ENCODE peak calls at places on chromosomes 7 and 10, in nine cellular contexts. I is Calu3, S is right atrium auricular region, L is lower lobe of right lung, N is choroid plexus epithelial cell, X is body of pancreas, P is progenitor cell of endocrine pancreas, Y is HFF-Myc, G is left ventricle myocardium inferior. T is an unnamed sample.

GRCh38 chr7:105648561-105649401 is 67.5 kb upstream of the EFCAB10 start:
- DNase-seq in I (peak), S (no peak), L (no peak), N (no peak), X (peak), P (no peak), Y (no peak), G (no peak), T (no peak)

GRCh38 chr7:157498690-157499089 is 161.9 kb downstream of the DNAJB6 start:
- DNase-seq in I (no peak), S (no peak), L (no peak), N (no peak), X (no peak), P (no peak), Y (no peak), G (no peak), T (no peak)

GRCh38 chr10:12513775-12514663 is 164.7 kb downstream of the CAMK1D start:
- DNase-seq in I (no peak), S (peak), L (no peak), N (no peak), X (no peak), P (no peak), Y (no peak), G (no peak), T (no peak)

GRCh38 chr7:44067064-44067951 is 1.9 kb upstream of the PGAM2 start:
- DNase-seq in I (no peak), S (no peak), L (peak), N (no peak), X (no peak), P (no peak), Y (no peak), G (no peak), T (no peak)

GRCh38 chr7:45036801-45037200 is 36.8 kb downstream of the CCM2 start:
- DNase-seq in I (no peak), S (no peak), L (no peak), N (no peak), X (no peak), P (no peak), Y (no peak), G (no peak), T (no peak)

GRCh38 chr10:79445708-79446450 is 455 bp upstream of the ZCCHC24 start:
- DNase-seq in I (peak), S (peak), L (peak), N (peak), X (peak), P (peak), Y (peak), G (peak), T (peak)

GRCh38 chr10:95783741-95784140 is 27.8 kb downstream of the ENTPD1 start:
- DNase-seq in I (no peak), S (no peak), L (no peak), N (no peak), X (no peak), P (no peak), Y (no peak), G (no peak), T (no peak)

GRCh38 chr7:100540073-100540723 is 1.2 kb downstream of the AGFG2 start:
- DNase-seq in I (peak), S (no peak), L (no peak), N (no peak), X (peak), P (no peak), Y (no peak), G (no peak), T (no peak)

GRCh38 chr10:63414481-63415260 is 51.1 kb downstream of the JMJD1C start:
- DNase-seq in I (no peak), S (no peak), L (no peak), N (peak), X (no peak), P (no peak), Y (peak), G (no peak), T (no peak)

GRCh38 chr7:121235221-121235620 is 93.6 kb upstream of the WNT16 start:
- DNase-seq in I (no peak), S (no peak), L (no peak), N (no peak), X (no peak), P (no peak), Y (no peak), G (no peak), T (no peak)

GRCh38 chr7:139626817-139627216 is 103.3 kb downstream of the CLEC2L start:
- DNase-seq in I (no peak), S (no peak), L (no peak), N (no peak), X (no peak), P (no peak), Y (no peak), G (no peak), T (no peak)

GRCh38 chr7:70353310-70353947 is 755.2 kb downstream of the AUTS2 start:
- DNase-seq in I (no peak), S (no peak), L (no peak), N (no peak), X (no peak), P (no peak), Y (no peak), G (no peak), T (no peak)

GRCh38 chr7:81260152-81260551 is 341.3 kb upstream of the SEMA3C start:
- DNase-seq in I (no peak), S (no peak), L (no peak), N (peak), X (no peak), P (no peak), Y (no peak), G (no peak), T (no peak)

GRCh38 chr7:44581426-44581906 is 565 bp downstream of the TMED4 start:
- DNase-seq in I (no peak), S (no peak), L (no peak), N (no peak), X (peak), P (no peak), Y (no peak), G (no peak), T (no peak)

GRCh38 chr10:29140151-29140550 is 148.7 kb upstream of the LYZL1 start:
- DNase-seq in I (no peak), S (no peak), L (no peak), N (no peak), X (no peak), P (no peak), Y (no peak), G (no peak), T (no peak)

GRCh38 chr10:29141761-29142160 is 147.1 kb upstream of the LYZL1 start:
- DNase-seq in I (peak), S (no peak), L (no peak), N (no peak), X (peak), P (no peak), Y (no peak), G (no peak), T (no peak)

GRCh38 chr10:29140991-29141390 is 147.9 kb upstream of the LYZL1 start:
- DNase-seq in I (no peak), S (no peak), L (no peak), N (peak), X (no peak), P (no peak), Y (no peak), G (no peak), T (no peak)

GRCh38 chr10:29144126-29144525 is 144.7 kb upstream of the LYZL1 start:
- DNase-seq in I (no peak), S (no peak), L (no peak), N (peak), X (no peak), P (no peak), Y (no peak), G (no peak), T (no peak)

DNA sequence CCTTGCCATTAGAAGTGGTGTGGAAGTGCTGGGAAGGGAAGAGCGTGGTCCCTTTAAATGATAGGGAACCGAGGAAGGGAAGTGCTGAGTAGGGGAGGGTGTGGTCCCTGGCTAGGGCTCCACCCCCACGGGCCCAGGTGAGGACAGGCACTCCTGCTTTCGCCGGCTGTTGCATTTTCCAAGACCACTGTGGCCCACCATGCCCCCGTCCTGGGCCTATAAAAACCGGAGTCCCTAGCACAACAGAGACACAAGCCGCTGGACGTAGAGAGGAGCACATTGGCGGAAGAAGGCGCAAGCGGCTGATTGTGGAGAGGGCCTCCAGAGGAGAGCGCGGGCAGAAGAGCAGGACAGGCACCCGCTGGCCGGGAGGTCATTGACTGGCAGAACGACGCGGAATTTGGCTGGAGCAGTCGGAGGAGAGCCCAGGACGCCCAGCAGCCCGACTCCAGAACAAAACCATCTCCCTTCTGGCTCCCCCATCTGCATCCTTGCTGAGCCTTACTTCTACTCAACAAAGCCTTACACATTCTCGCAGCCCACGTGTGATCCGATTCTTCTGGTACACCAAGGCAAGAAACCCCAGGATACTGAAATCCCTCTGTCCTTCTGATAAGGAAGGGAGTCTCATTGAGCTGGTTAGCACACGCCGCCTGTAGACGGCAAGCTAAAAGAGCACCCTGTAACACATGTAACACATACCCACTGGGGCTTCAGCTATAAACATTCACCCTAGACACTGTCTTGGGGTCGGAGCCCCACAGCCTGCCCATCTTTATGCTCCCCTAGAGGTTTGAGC is 146.2 kb upstream of the LYZL1 start:
- DNase-seq in I (peak), S (no peak), L (no peak), N (no peak), X (no peak), P (no peak), Y (no peak), G (no peak), T (no peak)
- TF ChIP-seq CTCF in I (no peak), S (no peak), L (no peak), N (no peak), X (no peak), P (peak), Y (no peak), G (no peak), T (peak)

GRCh38 chr10:115898242-115898641 is 374.8 kb downstream of the GFRA1 start:
- DNase-seq in I (no peak), S (no peak), L (no peak), N (no peak), X (no peak), P (no peak), Y (no peak), G (no peak), T (no peak)

GRCh38 chr10:115902596-115902995 is 370.4 kb downstream of the GFRA1 start:
- DNase-seq in I (no peak), S (no peak), L (no peak), N (no peak), X (no peak), P (no peak), Y (no peak), G (no peak), T (no peak)

GRCh38 chr10:115909037-115909436 is 364.0 kb downstream of the GFRA1 start:
- DNase-seq in I (no peak), S (no peak), L (no peak), N (no peak), X (no peak), P (no peak), Y (no peak), G (no peak), T (no peak)

DNA sequence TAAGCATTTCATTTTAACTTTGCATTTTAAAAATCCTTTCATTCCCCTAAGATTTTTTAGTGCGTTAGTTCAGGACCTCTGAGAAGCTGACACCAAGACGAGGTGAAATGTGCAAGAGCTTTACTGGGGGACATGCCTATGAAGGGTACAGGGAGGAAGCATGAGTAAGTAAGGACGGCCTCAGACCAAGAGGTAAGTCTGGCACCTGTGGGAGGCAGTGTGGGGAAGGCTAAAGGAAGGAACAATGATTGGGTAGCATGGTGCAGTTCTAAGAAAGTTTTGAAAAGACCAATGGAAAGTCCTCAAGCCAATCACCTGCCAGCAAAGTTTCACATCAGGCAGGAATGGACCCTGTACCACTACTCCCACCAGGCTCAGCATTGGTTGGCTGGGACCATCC is 369.2 kb downstream of the GFRA1 start:
- DNase-seq in I (no peak), S (no peak), L (no peak), N (no peak), X (no peak), P (no peak), Y (no peak), G (no peak), T (no peak)
- TF ChIP-seq CTCF in I (no peak), S (no peak), L (no peak), N (no peak), X (no peak), P (no peak), Y (no peak), G (no peak), T (no peak)

GRCh38 chr7:78514653-78515052 is 716.1 kb downstream of the PHTF2 start:
- DNase-seq in I (no peak), S (no peak), L (no peak), N (no peak), X (no peak), P (no peak), Y (no peak), G (no peak), T (no peak)

GRCh38 chr7:78516450-78516849 is 717.9 kb downstream of the PHTF2 start:
- DNase-seq in I (no peak), S (no peak), L (no peak), N (no peak), X (no peak), P (no peak), Y (no peak), G (no peak), T (no peak)

GRCh38 chr7:78510580-78511188 is 712.1 kb downstream of the PHTF2 start:
- DNase-seq in I (peak), S (no peak), L (no peak), N (peak), X (peak), P (peak), Y (peak), G (no peak), T (no peak)
- TF ChIP-seq CTCF in I (peak), S (peak), L (peak), N (peak), X (peak), P (peak), Y (peak), G (peak), T (peak)

GRCh38 chr7:5614579-5614978 is 166.9 kb downstream of the RNF216 start:
- DNase-seq in I (no peak), S (no peak), L (no peak), N (no peak), X (no peak), P (no peak), Y (no peak), G (no peak), T (no peak)
- TF ChIP-seq CTCF in I (no peak), S (no peak), L (no peak), N (no peak), X (no peak), P (no peak), Y (no peak), G (no peak), T (no peak)

GRCh38 chr7:5223646-5224340 is 33.8 kb downstream of the WIPI2 start:
- DNase-seq in I (no peak), S (no peak), L (peak), N (no peak), X (no peak), P (no peak), Y (no peak), G (no peak), T (no peak)
- TF ChIP-seq CTCF in I (no peak), S (no peak), L (no peak), N (no peak), X (no peak), P (no peak), Y (no peak), G (no peak), T (no peak)

GRCh38 chr7:37027557-37028341 is 303.5 kb upstream of the AOAH start:
- DNase-seq in I (no peak), S (no peak), L (no peak), N (no peak), X (no peak), P (no peak), Y (no peak), G (no peak), T (no peak)
- TF ChIP-seq CTCF in I (no peak), S (no peak), L (no peak), N (no peak), X (no peak), P (no peak), Y (no peak), G (no peak), T (no peak)

DNA sequence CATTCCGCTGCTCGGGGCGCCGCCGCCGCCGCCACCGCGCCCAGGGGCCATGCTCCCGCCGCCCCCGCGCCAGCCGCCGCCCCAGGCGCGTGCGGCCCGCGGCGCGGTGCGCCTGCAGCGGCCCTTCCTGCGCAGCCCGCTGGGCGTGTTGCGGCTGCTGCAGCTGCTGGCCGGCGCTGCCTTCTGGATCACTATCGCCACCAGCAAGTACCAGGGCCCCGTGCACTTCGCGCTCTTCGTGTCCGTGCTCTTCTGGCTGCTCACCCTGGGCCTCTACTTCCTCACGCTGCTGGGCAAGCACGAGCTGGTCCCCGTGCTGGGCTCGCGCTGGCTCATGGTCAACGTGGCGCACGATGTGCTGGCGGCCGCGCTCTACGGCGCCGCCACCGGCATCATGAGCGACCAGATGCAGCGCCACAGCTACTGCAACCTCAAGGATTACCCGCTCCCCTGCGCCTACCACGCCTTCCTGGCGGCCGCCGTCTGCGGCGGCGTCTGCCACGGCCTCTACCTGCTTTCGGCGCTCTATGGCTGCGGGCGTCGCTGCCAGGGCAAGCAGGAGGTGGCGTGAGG is 384 bp downstream of the MARVELD1 start:
- DNase-seq in I (peak), S (peak), L (peak), N (peak), X (peak), P (peak), Y (no peak), G (peak), T (peak)
- TF ChIP-seq CTCF in I (no peak), S (no peak), L (peak), N (peak), X (no peak), P (peak), Y (no peak), G (peak), T (peak)